ENCODE peak calls at places on chromosomes 7 and 10, in five cellular contexts. M, J, E, O and Z are unnamed samples.
A peak's percentile ranks its signal among the peaks of the same experiment; 100 is the strongest.

GRCh38 chr7:44275146-44275545 is 50.2 kb downstream of the CAMK2B start:
- DNase-seq in M (no peak), J (no peak), E (no peak), O (no peak), Z (no peak)

GRCh38 chr7:156773966-156774365 is 119.0 kb downstream of the LMBR1 start:
- DNase-seq in M (no peak), J (no peak), E (no peak), O (no peak), Z (no peak)

GRCh38 chr10:90621577-90621976 is 236.3 kb downstream of the HTR7 start:
- DNase-seq in M (no peak), J (no peak), E (no peak), O (no peak), Z (peak; percentile 10)

GRCh38 chr10:52659085-52659484 is 113.5 kb downstream of the MBL2 start:
- DNase-seq in M (no peak), J (no peak), E (no peak), O (no peak), Z (no peak)

GRCh38 chr7:18693401-18693800 is 197.9 kb downstream of the HDAC9 start:
- DNase-seq in M (peak; percentile 25), J (peak; percentile 16), E (no peak), O (no peak), Z (peak; percentile 78)

GRCh38 chr7:130490287-130490686 is 1.6 kb upstream of the MEST start:
- DNase-seq in M (no peak), J (no peak), E (no peak), O (no peak), Z (no peak)

GRCh38 chr7:4706384-4707032 is 24.4 kb downstream of the FOXK1 start:
- DNase-seq in M (no peak), J (no peak), E (no peak), O (no peak), Z (no peak)

GRCh38 chr10:28906011-28906411 is 228.7 kb downstream of the BAMBI start:
- DNase-seq in M (peak; percentile 62), J (no peak), E (no peak), O (no peak), Z (no peak)

GRCh38 chr10:86252051-86252450 is 114.5 kb downstream of the GRID1 start:
- DNase-seq in M (peak; percentile 24), J (no peak), E (no peak), O (no peak), Z (no peak)

GRCh38 chr10:131840788-131841118 is 60.1 kb upstream of the PPP2R2D start:
- DNase-seq in M (no peak), J (no peak), E (no peak), O (no peak), Z (no peak)

GRCh38 chr7:16589895-16590294 is 55.7 kb downstream of the ANKMY2 start:
- DNase-seq in M (no peak), J (no peak), E (no peak), O (no peak), Z (no peak)

GRCh38 chr7:30655096-30655970 is 26.9 kb downstream of the CRHR2 start:
- DNase-seq in M (no peak), J (no peak), E (no peak), O (no peak), Z (no peak)

GRCh38 chr10:89373916-89374711 is 3.7 kb upstream of the IFIT1B start:
- DNase-seq in M (peak; percentile 41), J (no peak), E (no peak), O (peak; percentile 93), Z (no peak)

GRCh38 chr10:15898046-15898445 is 37.7 kb upstream of the MINDY3 start:
- DNase-seq in M (peak; percentile 12), J (no peak), E (no peak), O (no peak), Z (peak; percentile 37)

GRCh38 chr10:15901889-15902288 is 41.6 kb upstream of the MINDY3 start:
- DNase-seq in M (no peak), J (no peak), E (peak; percentile 25), O (no peak), Z (no peak)

GRCh38 chr10:15896654-15897053 is 36.3 kb upstream of the MINDY3 start:
- DNase-seq in M (no peak), J (no peak), E (no peak), O (no peak), Z (no peak)

GRCh38 chr10:15897282-15897681 is 37.0 kb upstream of the MINDY3 start:
- DNase-seq in M (no peak), J (no peak), E (no peak), O (no peak), Z (no peak)
- TF ChIP-seq JUND in M (no peak), J (no peak), E (no peak), O (no peak), Z (no peak)

GRCh38 chr7:2720024-2720423 is 32.0 kb downstream of the AMZ1 start:
- DNase-seq in M (no peak), J (no peak), E (no peak), O (no peak), Z (no peak)
- TF ChIP-seq JUND in M (no peak), J (no peak), E (no peak), O (no peak), Z (no peak)

DNA sequence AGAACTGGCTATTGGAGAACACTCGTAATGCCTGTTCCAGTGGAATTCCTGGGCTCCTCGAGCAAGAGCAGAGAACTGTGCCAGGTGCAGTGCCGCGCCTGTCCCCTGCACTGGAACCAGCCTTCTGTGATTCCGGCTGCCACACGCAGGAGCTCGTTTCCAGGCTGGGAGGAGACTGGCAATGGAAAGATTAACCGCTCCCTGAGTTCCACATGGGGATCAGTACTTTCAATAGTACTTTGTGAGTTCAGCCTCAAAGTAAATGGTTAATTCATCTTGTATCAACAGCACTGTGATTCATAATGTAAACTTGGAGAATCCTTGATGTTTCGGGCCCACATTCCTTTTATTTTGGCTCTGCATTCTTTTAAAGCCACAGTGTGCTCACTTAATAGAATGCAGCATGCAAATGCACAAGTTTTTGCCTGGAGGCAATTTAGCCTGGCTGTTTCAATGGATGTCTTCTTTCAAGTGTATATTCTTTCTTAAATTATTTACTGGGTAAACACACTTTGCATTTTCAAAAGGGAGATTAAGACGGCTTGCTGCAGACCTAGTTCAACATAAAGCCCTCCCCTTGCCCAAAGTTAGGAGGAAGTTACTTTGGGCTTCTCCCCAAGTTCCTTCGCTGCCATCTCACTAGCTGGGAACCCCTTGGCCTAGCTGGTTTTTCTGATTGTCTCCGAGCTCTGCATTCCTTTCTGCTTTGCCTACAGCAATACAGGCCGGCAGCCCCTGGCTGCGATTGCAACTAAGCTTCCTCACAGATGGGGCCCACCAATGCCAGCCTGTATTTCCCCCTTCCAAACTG is 138.1 kb upstream of the TCF7L2 start:
- DNase-seq in M (no peak), J (peak; percentile 91), E (peak; percentile 94), O (peak; percentile 95), Z (peak; percentile 48)
- TF ChIP-seq JUND in M (peak; percentile 86), J (peak; percentile 99), E (no peak), O (peak; percentile 45), Z (peak; percentile 55)

GRCh38 chr10:110730345-110731055 is 86.4 kb downstream of the RBM20 start:
- DNase-seq in M (no peak), J (no peak), E (no peak), O (no peak), Z (no peak)
- TF ChIP-seq JUND in M (no peak), J (no peak), E (no peak), O (no peak), Z (no peak)

DNA sequence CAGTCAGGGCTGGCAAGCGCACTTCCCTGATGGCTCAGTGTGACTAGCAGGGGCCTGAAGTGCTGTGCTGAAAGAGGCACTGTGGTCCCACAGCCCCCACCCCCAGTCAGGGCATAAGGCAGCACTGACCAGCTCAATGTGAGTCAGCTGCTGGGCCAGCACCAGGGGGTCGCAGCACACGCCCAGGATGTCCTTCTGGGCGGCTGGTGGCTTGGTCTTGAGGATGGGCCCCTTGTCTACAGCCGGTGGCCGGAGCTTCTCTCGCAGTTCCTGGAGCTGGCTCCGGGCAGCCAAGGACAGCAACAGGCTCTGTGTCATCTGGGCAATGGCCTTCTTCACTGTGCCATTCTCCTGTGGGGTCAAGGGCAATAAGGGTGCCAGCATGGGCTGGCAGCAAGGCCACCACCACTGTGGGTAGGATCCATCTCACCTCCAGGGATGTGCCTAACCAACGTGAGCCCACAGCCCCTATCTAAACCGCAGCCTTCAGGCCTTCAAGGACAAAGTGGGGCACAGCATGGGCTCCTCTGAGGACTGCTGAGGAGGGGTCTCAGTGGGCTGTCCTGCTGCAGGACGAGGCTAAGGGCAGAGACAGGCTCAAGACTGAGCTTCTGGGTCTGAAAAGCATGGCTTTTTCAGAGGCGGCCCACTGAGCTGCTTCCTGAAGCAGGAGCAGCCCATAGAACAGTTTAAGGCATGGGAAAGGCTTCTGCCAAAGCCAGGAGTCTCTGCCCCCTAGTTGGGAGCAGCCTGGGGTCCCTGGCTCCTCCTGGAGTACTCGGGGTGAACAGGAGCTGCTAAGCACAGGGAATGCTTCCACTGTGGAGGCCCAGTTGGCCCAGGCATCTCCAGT is 62.5 kb downstream of the CSGALNACT2 start:
- DNase-seq in M (peak; percentile 6), J (no peak), E (no peak), O (no peak), Z (no peak)
- TF ChIP-seq JUND in M (no peak), J (no peak), E (no peak), O (no peak), Z (no peak)